ENCODE peak calls at places on chromosomes 16 and 17, in nine cellular contexts. One of them, this sample, is unnamed. For H3K4me1, the result is how much of the 10 kb centered on the place peaks cover.

GRCh38 chr16:73298562-73298961 is 250.6 kb upstream of the ZFHX3 start:
- DNase-seq in right cardiac atrium: no peak
- DNase-seq in Peyer's patch: no peak
- DNase-seq in stomach: no peak
- DNase-seq in tibial artery: no peak
- DNase-seq in heart left ventricle: no peak
- DNase-seq in IMR-90: peak
- DNase-seq in lung: no peak
- DNase-seq in ascending aorta: no peak
- DNase-seq in this sample: no peak

GRCh38 chr16:80120899-80121521 is 419.8 kb upstream of the DYNLRB2 start:
- DNase-seq in right cardiac atrium: no peak
- DNase-seq in tibial artery: no peak
- DNase-seq in ascending aorta: no peak
- DNase-seq in stomach: peak
- DNase-seq in Peyer's patch: no peak
- DNase-seq in IMR-90: no peak
- DNase-seq in heart left ventricle: no peak
- DNase-seq in lung: no peak
- DNase-seq in this sample: no peak

GRCh38 chr17:30271102-30271501 is 20.6 kb downstream of the BLMH start:
- DNase-seq in ascending aorta: no peak
- DNase-seq in tibial artery: no peak
- DNase-seq in IMR-90: peak
- DNase-seq in Peyer's patch: no peak
- DNase-seq in lung: no peak
- DNase-seq in heart left ventricle: no peak
- DNase-seq in right cardiac atrium: no peak
- DNase-seq in stomach: no peak
- DNase-seq in this sample: no peak

GRCh38 chr17:77728022-77728671 is 230.4 kb upstream of the TNRC6C start:
- DNase-seq in tibial artery: peak
- DNase-seq in lung: no peak
- DNase-seq in Peyer's patch: peak
- DNase-seq in IMR-90: no peak
- DNase-seq in ascending aorta: peak
- DNase-seq in heart left ventricle: peak
- DNase-seq in stomach: no peak
- DNase-seq in right cardiac atrium: peak
- DNase-seq in this sample: no peak

GRCh38 chr16:79361132-79361751 is 239.3 kb downstream of the MAF start:
- DNase-seq in right cardiac atrium: no peak
- DNase-seq in tibial artery: no peak
- DNase-seq in lung: no peak
- DNase-seq in stomach: no peak
- DNase-seq in IMR-90: no peak
- DNase-seq in ascending aorta: no peak
- DNase-seq in heart left ventricle: no peak
- DNase-seq in Peyer's patch: no peak
- DNase-seq in this sample: no peak

GRCh38 chr17:12342609-12343248 is 322.1 kb downstream of the MAP2K4 start:
- DNase-seq in heart left ventricle: no peak
- DNase-seq in right cardiac atrium: no peak
- DNase-seq in tibial artery: no peak
- DNase-seq in Peyer's patch: no peak
- DNase-seq in ascending aorta: no peak
- DNase-seq in lung: no peak
- DNase-seq in IMR-90: no peak
- DNase-seq in stomach: peak
- DNase-seq in this sample: no peak

GRCh38 chr17:45719335-45720071 is 64.6 kb upstream of the CRHR1 start:
- DNase-seq in Peyer's patch: no peak
- DNase-seq in stomach: no peak
- DNase-seq in heart left ventricle: no peak
- DNase-seq in lung: no peak
- DNase-seq in tibial artery: no peak
- DNase-seq in right cardiac atrium: no peak
- DNase-seq in IMR-90: peak
- DNase-seq in ascending aorta: no peak
- DNase-seq in this sample: no peak

GRCh38 chr17:6505425-6506142 is 50.8 kb downstream of the PITPNM3 start:
- DNase-seq in heart left ventricle: no peak
- DNase-seq in tibial artery: no peak
- DNase-seq in ascending aorta: no peak
- DNase-seq in stomach: no peak
- DNase-seq in IMR-90: peak
- DNase-seq in lung: no peak
- DNase-seq in Peyer's patch: no peak
- DNase-seq in right cardiac atrium: no peak
- DNase-seq in this sample: peak

GRCh38 chr16:22692034-22692433 is 121.9 kb upstream of the HS3ST2 start:
- DNase-seq in tibial artery: no peak
- DNase-seq in stomach: no peak
- DNase-seq in heart left ventricle: no peak
- DNase-seq in Peyer's patch: no peak
- DNase-seq in IMR-90: no peak
- DNase-seq in lung: no peak
- DNase-seq in ascending aorta: no peak
- DNase-seq in right cardiac atrium: no peak
- DNase-seq in this sample: no peak

GRCh38 chr17:13562271-13562800 is 39.4 kb downstream of the HS3ST3A1 start:
- DNase-seq in tibial artery: no peak
- DNase-seq in lung: peak
- DNase-seq in stomach: no peak
- DNase-seq in IMR-90: peak
- DNase-seq in right cardiac atrium: no peak
- DNase-seq in ascending aorta: no peak
- DNase-seq in Peyer's patch: no peak
- DNase-seq in heart left ventricle: peak
- DNase-seq in this sample: no peak

GRCh38 chr16:67461600-67462278 is 19.2 kb downstream of the ATP6V0D1 start:
- DNase-seq in Peyer's patch: no peak
- DNase-seq in ascending aorta: no peak
- DNase-seq in lung: peak
- DNase-seq in heart left ventricle: no peak
- DNase-seq in tibial artery: no peak
- DNase-seq in stomach: peak
- DNase-seq in right cardiac atrium: no peak
- DNase-seq in IMR-90: no peak
- DNase-seq in this sample: no peak

GRCh38 chr16:67463059-67463458 is 17.9 kb downstream of the ATP6V0D1 start:
- DNase-seq in lung: no peak
- DNase-seq in tibial artery: no peak
- DNase-seq in stomach: no peak
- DNase-seq in heart left ventricle: no peak
- DNase-seq in ascending aorta: no peak
- DNase-seq in IMR-90: no peak
- DNase-seq in right cardiac atrium: peak
- DNase-seq in Peyer's patch: no peak
- DNase-seq in this sample: no peak

GRCh38 chr16:67462279-67462655 is 18.7 kb downstream of the ATP6V0D1 start:
- DNase-seq in Peyer's patch: no peak
- DNase-seq in right cardiac atrium: peak
- DNase-seq in tibial artery: no peak
- DNase-seq in IMR-90: no peak
- DNase-seq in lung: no peak
- DNase-seq in stomach: no peak
- DNase-seq in ascending aorta: no peak
- DNase-seq in heart left ventricle: no peak
- DNase-seq in this sample: no peak

GRCh38 chr16:67464565-67464964 is 16.4 kb downstream of the ATP6V0D1 start:
- DNase-seq in Peyer's patch: no peak
- DNase-seq in IMR-90: no peak
- DNase-seq in ascending aorta: no peak
- DNase-seq in tibial artery: no peak
- DNase-seq in stomach: no peak
- DNase-seq in lung: no peak
- DNase-seq in heart left ventricle: no peak
- DNase-seq in right cardiac atrium: peak
- DNase-seq in this sample: no peak

GRCh38 chr16:67463691-67464090 is 17.3 kb downstream of the ATP6V0D1 start:
- DNase-seq in ascending aorta: no peak
- DNase-seq in right cardiac atrium: peak
- DNase-seq in lung: no peak
- DNase-seq in heart left ventricle: no peak
- DNase-seq in tibial artery: no peak
- DNase-seq in IMR-90: no peak
- DNase-seq in Peyer's patch: no peak
- DNase-seq in stomach: no peak
- DNase-seq in this sample: no peak
- H3K4me1 ChIP-seq in ascending aorta: under half
- H3K4me1 ChIP-seq in right cardiac atrium: under half
- H3K4me1 ChIP-seq in lung: under half
- H3K4me1 ChIP-seq in heart left ventricle: half or more
- H3K4me1 ChIP-seq in tibial artery: under half
- H3K4me1 ChIP-seq in IMR-90: under half
- H3K4me1 ChIP-seq in Peyer's patch: under half
- H3K4me1 ChIP-seq in stomach: half or more
- H3K4me1 ChIP-seq in this sample: under half

GRCh38 chr17:61621317-61621716 is 30.3 kb upstream of the NACA2 start:
- DNase-seq in tibial artery: no peak
- DNase-seq in right cardiac atrium: no peak
- DNase-seq in heart left ventricle: no peak
- DNase-seq in ascending aorta: no peak
- DNase-seq in lung: no peak
- DNase-seq in IMR-90: no peak
- DNase-seq in Peyer's patch: no peak
- DNase-seq in stomach: no peak
- DNase-seq in this sample: no peak
- H3K27ac ChIP-seq in tibial artery: no peak
- H3K27ac ChIP-seq in right cardiac atrium: no peak
- H3K27ac ChIP-seq in heart left ventricle: no peak
- H3K27ac ChIP-seq in ascending aorta: no peak
- H3K27ac ChIP-seq in lung: no peak
- H3K27ac ChIP-seq in IMR-90: no peak
- H3K27ac ChIP-seq in Peyer's patch: no peak
- H3K27ac ChIP-seq in stomach: no peak
- H3K27ac ChIP-seq in this sample: no peak

GRCh38 chr17:81479672-81480071 is 32.9 kb downstream of the ACTG1 start:
- DNase-seq in ascending aorta: no peak
- DNase-seq in heart left ventricle: no peak
- DNase-seq in right cardiac atrium: no peak
- DNase-seq in Peyer's patch: no peak
- DNase-seq in stomach: no peak
- DNase-seq in lung: no peak
- DNase-seq in tibial artery: no peak
- DNase-seq in IMR-90: no peak
- DNase-seq in this sample: no peak

GRCh38 chr17:81477173-81477572 is 35.4 kb downstream of the ACTG1 start:
- DNase-seq in heart left ventricle: no peak
- DNase-seq in lung: no peak
- DNase-seq in Peyer's patch: no peak
- DNase-seq in IMR-90: no peak
- DNase-seq in right cardiac atrium: no peak
- DNase-seq in stomach: no peak
- DNase-seq in ascending aorta: no peak
- DNase-seq in tibial artery: no peak
- DNase-seq in this sample: no peak

GRCh38 chr17:81476635-81477034 is 36.0 kb downstream of the ACTG1 start:
- DNase-seq in stomach: no peak
- DNase-seq in tibial artery: no peak
- DNase-seq in IMR-90: no peak
- DNase-seq in Peyer's patch: no peak
- DNase-seq in ascending aorta: no peak
- DNase-seq in right cardiac atrium: no peak
- DNase-seq in heart left ventricle: no peak
- DNase-seq in lung: no peak
- DNase-seq in this sample: no peak

GRCh38 chr17:81479175-81479574 is 33.4 kb downstream of the ACTG1 start:
- DNase-seq in ascending aorta: no peak
- DNase-seq in stomach: no peak
- DNase-seq in lung: no peak
- DNase-seq in heart left ventricle: no peak
- DNase-seq in Peyer's patch: no peak
- DNase-seq in tibial artery: no peak
- DNase-seq in IMR-90: no peak
- DNase-seq in right cardiac atrium: no peak
- DNase-seq in this sample: no peak

DNA sequence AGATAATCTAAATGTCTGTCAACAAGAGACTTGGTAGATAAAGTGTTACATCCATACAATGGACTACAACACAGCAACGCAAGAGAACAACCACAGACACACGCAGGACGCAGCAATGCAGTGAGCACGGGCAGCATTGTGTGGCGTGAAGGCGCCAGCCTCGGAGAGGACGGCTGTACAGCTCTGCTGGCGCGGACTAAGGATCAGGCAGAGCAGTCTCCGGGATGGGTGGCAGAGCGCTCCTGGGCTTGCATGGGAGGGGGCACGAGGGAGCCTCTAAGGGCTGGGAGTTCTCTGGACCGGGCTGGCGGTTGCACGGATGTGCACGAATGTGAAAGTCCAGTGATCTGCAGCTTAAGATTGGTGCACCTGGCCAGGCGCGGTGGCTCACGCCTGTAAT is 34.5 kb downstream of the ACTG1 start:
- DNase-seq in lung: no peak
- DNase-seq in tibial artery: no peak
- DNase-seq in ascending aorta: no peak
- DNase-seq in heart left ventricle: no peak
- DNase-seq in stomach: no peak
- DNase-seq in right cardiac atrium: no peak
- DNase-seq in IMR-90: no peak
- DNase-seq in Peyer's patch: no peak
- DNase-seq in this sample: no peak
- H3K4me1 ChIP-seq in lung: under half
- H3K4me1 ChIP-seq in tibial artery: under half
- H3K4me1 ChIP-seq in ascending aorta: under half
- H3K4me1 ChIP-seq in heart left ventricle: under half
- H3K4me1 ChIP-seq in stomach: under half
- H3K4me1 ChIP-seq in right cardiac atrium: under half
- H3K4me1 ChIP-seq in IMR-90: under half
- H3K4me1 ChIP-seq in Peyer's patch: under half
- H3K4me1 ChIP-seq in this sample: under half

DNA sequence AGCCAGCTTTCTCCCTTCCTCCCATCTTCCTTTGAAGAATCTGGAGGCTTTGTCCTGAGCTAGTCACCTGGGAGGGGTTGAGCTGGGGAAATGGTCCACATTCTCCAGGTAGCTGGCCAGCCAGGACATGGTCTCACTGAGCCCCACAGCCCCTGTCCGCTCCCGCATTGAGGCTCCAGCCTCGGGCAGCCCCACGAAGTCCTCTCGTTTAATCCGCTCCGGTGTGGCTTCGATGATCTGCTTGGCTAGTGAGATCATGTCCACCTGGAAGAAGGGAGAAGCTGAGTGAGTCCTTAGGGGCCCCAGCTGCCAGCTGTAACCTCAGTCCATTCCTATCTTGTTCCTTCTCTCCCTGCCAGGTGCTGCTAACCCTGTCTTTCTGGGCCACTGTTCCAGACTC is 2.7 kb upstream of the SPAG7 start:
- DNase-seq in lung: no peak
- DNase-seq in tibial artery: no peak
- DNase-seq in right cardiac atrium: no peak
- DNase-seq in IMR-90: no peak
- DNase-seq in ascending aorta: no peak
- DNase-seq in heart left ventricle: no peak
- DNase-seq in stomach: no peak
- DNase-seq in Peyer's patch: no peak
- DNase-seq in this sample: no peak
- H3K27ac ChIP-seq in lung: no peak
- H3K27ac ChIP-seq in tibial artery: peak
- H3K27ac ChIP-seq in right cardiac atrium: no peak
- H3K27ac ChIP-seq in IMR-90: peak
- H3K27ac ChIP-seq in ascending aorta: peak
- H3K27ac ChIP-seq in heart left ventricle: peak
- H3K27ac ChIP-seq in stomach: peak
- H3K27ac ChIP-seq in Peyer's patch: peak
- H3K27ac ChIP-seq in this sample: no peak